ENCODE peak calls at places on chromosomes 4 and X, in eight cellular contexts. P, V, E, G, S, F, W and M are unnamed samples.

GRCh38 chr4:73103799-73104503 is 34.4 kb upstream of the COX18 start:
- DNase-seq in V (no peak), S (no peak), E (no peak), W (no peak), G (no peak), P (no peak), F (no peak), M (no peak)

GRCh38 chr4:74418063-74418670 is 26.8 kb upstream of the AREG start:
- DNase-seq in S (no peak), V (peak), E (peak), W (no peak), F (peak), P (no peak), G (no peak), M (no peak)

GRCh38 chrX:51459125-51459524 is 37.3 kb downstream of the NUDT11 start:
- DNase-seq in P (no peak), S (no peak), V (no peak), E (no peak), G (peak), W (no peak), F (peak), M (no peak)

GRCh38 chr4:1241466-1241935 is 7.4 kb downstream of the CTBP1 start:
- DNase-seq in V (no peak), F (no peak), G (no peak), S (peak), P (no peak), W (peak), E (no peak), M (peak)

GRCh38 chr4:10730590-10730989 is 46.0 kb upstream of the CLNK start:
- DNase-seq in S (no peak), E (no peak), P (no peak), F (no peak), V (no peak), W (no peak), G (no peak), M (no peak)

GRCh38 chrX:101057095-101057714 is 5.3 kb upstream of the TRMT2B start:
- DNase-seq in P (no peak), G (peak), E (peak), F (peak), S (no peak), W (no peak), V (no peak), M (no peak)

GRCh38 chrX:54193085-54193484 is 10.0 kb upstream of the FAM120C start:
- DNase-seq in W (no peak), E (no peak), G (no peak), V (no peak), S (no peak), P (no peak), F (no peak), M (no peak)

GRCh38 chr4:106986486-106986885 is 49.6 kb downstream of the DKK2 start:
- DNase-seq in F (no peak), G (no peak), W (no peak), E (peak), V (no peak), P (no peak), S (no peak), M (no peak)

GRCh38 chr4:95170176-95170575 is 378.6 kb downstream of the UNC5C start:
- DNase-seq in G (no peak), P (peak), V (no peak), S (no peak), F (no peak), E (no peak), W (no peak), M (no peak)

GRCh38 chrX:39764441-39764914 is 333.3 kb downstream of the BCOR start:
- DNase-seq in V (no peak), P (no peak), F (no peak), E (peak), S (no peak), W (no peak), G (peak), M (no peak)

GRCh38 chrX:102712967-102713677 is 874 bp downstream of the GPRASP2 start:
- DNase-seq in E (peak), P (peak), W (peak), F (peak), V (peak), G (no peak), S (peak), M (no peak)

GRCh38 chr4:119493419-119493818 is 135.2 kb downstream of the PDE5A start:
- DNase-seq in E (no peak), P (no peak), G (peak), V (no peak), W (no peak), S (no peak), F (peak), M (no peak)

GRCh38 chrX:32016195-32016594 is 944.4 kb upstream of the FTHL17 start:
- DNase-seq in F (no peak), P (no peak), V (no peak), S (no peak), E (no peak), G (no peak), W (no peak), M (no peak)

GRCh38 chrX:9267415-9267814 is 197.4 kb upstream of the TBL1X start:
- DNase-seq in F (no peak), V (no peak), E (no peak), S (no peak), G (no peak), W (no peak), P (no peak), M (no peak)

GRCh38 chr4:47526281-47526680 is 41.2 kb downstream of the ATP10D start:
- DNase-seq in E (peak), W (no peak), P (no peak), G (no peak), F (peak), V (no peak), S (no peak), M (no peak)

GRCh38 chrX:67545772-67546495 is 2.1 kb downstream of the AR start:
- DNase-seq in E (no peak), F (peak), S (peak), G (no peak), P (peak), V (peak), W (no peak), M (peak)

GRCh38 chr4:132809298-132810032 is 339.6 kb upstream of the PCDH10 start:
- DNase-seq in V (no peak), G (peak), E (no peak), W (no peak), S (no peak), F (no peak), P (no peak), M (no peak)

GRCh38 chr4:41590591-41590990 is 52.6 kb downstream of the LIMCH1 start:
- DNase-seq in V (peak), P (no peak), W (no peak), E (no peak), G (no peak), F (no peak), S (no peak), M (no peak)

GRCh38 chr4:6751611-6752485 is 30.7 kb upstream of the KIAA0232 start:
- DNase-seq in V (no peak), E (no peak), W (no peak), F (no peak), S (no peak), P (no peak), G (no peak), M (no peak)

GRCh38 chr4:47686294-47686872 is 151.5 kb downstream of the CORIN start:
- DNase-seq in W (no peak), V (peak), F (peak), P (no peak), S (peak), E (no peak), G (peak), M (peak)

GRCh38 chr4:129929984-129930383 is 834.0 kb downstream of the C4orf33 start:
- DNase-seq in V (no peak), W (no peak), E (no peak), F (no peak), G (no peak), P (no peak), S (no peak), M (no peak)

GRCh38 chr4:188691811-188692210 is 552.6 kb downstream of the TRIML1 start:
- DNase-seq in G (no peak), F (no peak), E (no peak), S (no peak), V (no peak), W (no peak), P (no peak), M (no peak)

GRCh38 chrX:54494970-54495813 is 842 bp downstream of the FGD1 start:
- DNase-seq in E (no peak), W (no peak), P (no peak), S (no peak), F (peak), V (no peak), G (no peak), M (no peak)

GRCh38 chr4:119870868-119871267 is 195.8 kb downstream of the MAD2L1 start:
- DNase-seq in W (no peak), G (no peak), S (no peak), F (no peak), P (no peak), E (no peak), V (no peak), M (no peak)

GRCh38 chr4:104475652-104476051 is 19.0 kb downstream of the CXXC4 start:
- DNase-seq in P (no peak), V (no peak), E (no peak), G (no peak), S (no peak), W (no peak), F (no peak), M (no peak)

GRCh38 chr4:107616838-107617389 is 103.1 kb downstream of the PAPSS1 start:
- DNase-seq in W (no peak), G (no peak), F (no peak), P (no peak), V (no peak), E (no peak), S (no peak), M (no peak)

GRCh38 chrX:49627030-49627777 is 28.4 kb downstream of the GAGE1 start:
- DNase-seq in W (no peak), E (no peak), S (no peak), P (no peak), G (no peak), V (peak), F (no peak), M (no peak)
- TF ChIP-seq CTCF in W (no peak), E (no peak), S (no peak), P (no peak), G (peak), V (no peak), F (peak), M (peak)

GRCh38 chr4:24195976-24196736 is 306.3 kb upstream of the PPARGC1A start:
- DNase-seq in F (no peak), S (no peak), W (no peak), P (no peak), E (no peak), G (no peak), V (peak), M (no peak)
- TF ChIP-seq CTCF in F (peak), S (no peak), W (no peak), P (no peak), E (no peak), G (no peak), V (peak), M (no peak)

GRCh38 chr4:173314715-173315114 is 19.4 kb downstream of the HMGB2 start:
- DNase-seq in S (no peak), P (no peak), E (no peak), F (no peak), V (no peak), G (no peak), W (no peak), M (no peak)

GRCh38 chr4:173318648-173319211 is 15.4 kb downstream of the HMGB2 start:
- DNase-seq in F (peak), S (no peak), E (peak), V (no peak), G (peak), W (no peak), P (no peak), M (no peak)

GRCh38 chr4:173319696-173320095 is 14.5 kb downstream of the HMGB2 start:
- DNase-seq in W (no peak), G (no peak), V (no peak), S (no peak), P (no peak), E (no peak), F (peak), M (no peak)

GRCh38 chr4:173316060-173316459 is 18.1 kb downstream of the HMGB2 start:
- DNase-seq in G (no peak), S (no peak), P (no peak), V (no peak), E (no peak), F (no peak), W (no peak), M (no peak)

DNA sequence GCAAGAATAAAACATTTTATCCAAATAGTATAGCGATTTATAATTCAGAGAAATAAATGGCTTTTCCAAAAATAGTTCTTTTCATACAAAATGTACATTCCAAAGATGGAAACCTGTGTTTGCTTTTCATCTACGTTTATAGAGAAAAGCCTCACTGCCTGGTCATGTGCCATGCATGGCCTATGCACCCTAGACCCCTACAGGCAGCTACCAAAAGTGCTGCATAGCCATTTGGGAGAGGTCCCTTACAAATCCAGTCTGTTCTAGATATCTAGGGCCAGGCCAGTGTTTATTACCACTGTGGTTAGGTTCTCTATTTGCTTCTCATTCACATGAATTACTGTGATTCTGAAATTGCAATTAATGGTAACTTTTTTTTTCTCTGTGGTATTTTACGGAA is 17.2 kb downstream of the HMGB2 start:
- DNase-seq in F (no peak), W (no peak), S (no peak), V (no peak), P (no peak), E (no peak), G (peak), M (no peak)
- TF ChIP-seq CTCF in F (peak), W (no peak), S (no peak), V (peak), P (no peak), E (no peak), G (peak), M (no peak)

GRCh38 chrX:84336646-84337045 is 148.6 kb upstream of the RPS6KA6 start:
- DNase-seq in F (peak), V (no peak), E (peak), W (no peak), S (no peak), P (no peak), G (no peak), M (no peak)

GRCh38 chrX:84340981-84341380 is 153.0 kb upstream of the RPS6KA6 start:
- DNase-seq in E (peak), P (no peak), S (no peak), F (no peak), G (no peak), V (no peak), W (no peak), M (no peak)

DNA sequence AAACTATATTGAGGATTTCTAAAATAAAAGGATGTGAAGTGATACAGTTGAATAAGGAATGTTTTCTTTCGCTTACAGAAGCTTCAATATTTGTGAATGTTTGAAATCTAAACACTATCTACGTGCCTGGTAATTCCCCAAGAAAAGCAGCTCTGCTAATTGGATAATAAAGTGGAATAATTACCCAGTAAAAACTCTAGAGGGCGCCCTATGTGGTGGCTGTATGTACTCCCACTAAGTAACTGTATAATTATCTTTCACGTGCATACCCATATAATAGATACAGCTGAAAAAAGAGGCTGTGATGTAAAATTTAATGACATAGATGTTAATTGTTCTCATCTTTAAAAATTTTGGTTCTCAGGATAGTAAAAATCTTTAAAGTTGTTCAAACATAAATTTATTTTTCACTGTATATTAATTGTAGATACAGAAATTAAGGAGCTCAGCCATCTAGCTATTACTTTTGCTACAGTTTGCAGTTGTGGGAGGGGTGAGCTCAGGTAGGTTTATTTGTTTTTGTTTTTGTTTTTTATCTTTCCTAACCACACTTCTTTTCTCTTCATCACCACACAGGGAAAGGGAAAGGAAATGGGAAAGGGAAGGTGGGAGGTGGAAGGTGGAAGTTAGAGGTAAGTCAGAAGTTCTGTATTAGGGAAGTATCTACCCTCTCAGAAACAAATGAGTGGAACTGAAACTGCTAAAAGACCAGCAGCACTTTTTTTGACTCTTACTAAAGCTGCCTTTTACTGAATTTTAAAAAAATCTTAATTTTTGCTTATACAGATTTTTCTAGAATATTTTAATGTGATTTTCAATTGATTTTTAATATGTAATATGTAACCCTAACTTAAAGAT is 151.7 kb upstream of the RPS6KA6 start:
- DNase-seq in V (no peak), G (peak), F (peak), E (no peak), P (no peak), W (no peak), S (no peak), M (no peak)
- TF ChIP-seq CTCF in V (peak), G (peak), F (peak), E (peak), P (peak), W (no peak), S (no peak), M (peak)

GRCh38 chr4:109925396-109925795 is 12.7 kb downstream of the EGF start:
- DNase-seq in V (no peak), E (no peak), W (no peak), P (no peak), S (no peak), G (no peak), F (no peak), M (no peak)

GRCh38 chr4:109916003-109916399 is 3.3 kb downstream of the EGF start:
- DNase-seq in G (no peak), P (no peak), W (no peak), F (no peak), S (no peak), E (no peak), V (no peak), M (no peak)

GRCh38 chr4:109915385-109916002 is 2.8 kb downstream of the EGF start:
- DNase-seq in E (no peak), V (no peak), W (peak), G (no peak), F (no peak), S (no peak), P (no peak), M (no peak)

DNA sequence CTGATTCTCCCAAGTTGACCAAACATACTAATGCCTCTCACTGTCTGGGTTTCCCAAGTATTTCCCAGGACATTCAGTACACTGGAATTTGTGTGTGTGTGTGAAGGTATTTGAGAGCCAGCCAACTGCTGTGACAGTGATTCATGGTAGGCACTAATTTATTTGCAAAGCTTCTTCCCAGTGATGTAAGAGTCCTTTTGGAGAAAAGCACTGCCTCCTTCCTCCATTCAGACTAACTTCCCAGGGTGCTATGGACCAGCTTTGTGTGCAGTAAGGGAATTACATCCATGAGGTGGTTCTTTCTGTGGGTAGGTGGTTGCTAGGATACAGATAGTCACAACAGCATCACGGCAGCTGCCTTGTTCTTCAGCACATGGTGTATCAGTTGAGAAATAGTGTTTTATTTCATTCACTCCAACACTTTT is 8.7 kb downstream of the EGF start:
- DNase-seq in E (peak), W (no peak), F (peak), G (no peak), S (no peak), P (no peak), V (no peak), M (no peak)
- TF ChIP-seq CTCF in E (no peak), W (no peak), F (no peak), G (no peak), S (no peak), P (no peak), V (no peak), M (no peak)